ENCODE peak calls at places on chromosomes 5 and 9, in seven cellular contexts. B, Q, N, Z, X, U and D are unnamed samples.

GRCh38 chr5:127961006-127961763 is 122.4 kb upstream of the SLC12A2 start:
- DNase-seq in B (no peak), Q (no peak), N (no peak), Z (no peak), X (no peak), U (no peak), D (no peak)

GRCh38 chr5:126446498-126447224 is 23.5 kb downstream of the GRAMD2B start:
- DNase-seq in B (no peak), Q (peak; percentile 71), N (no peak), Z (peak; percentile 88), X (no peak), U (peak; percentile 69), D (no peak)

GRCh38 chr5:159497221-159497620 is 166.9 kb upstream of the IL12B start:
- DNase-seq in B (no peak), Q (no peak), N (no peak), Z (no peak), X (no peak), U (no peak), D (peak; percentile 78)

GRCh38 chr5:132777209-132778069 is at the start of gene SEPTIN8:
- DNase-seq in B (peak; percentile 63), Q (peak; percentile 57), N (peak; percentile 53), Z (no peak), X (peak; percentile 73), U (peak; percentile 27), D (peak; percentile 11)

GRCh38 chr9:93346240-93347112 is 105.0 kb upstream of the FAM120A start:
- DNase-seq in B (peak; percentile 36), Q (peak; percentile 2), N (no peak), Z (no peak), X (peak; percentile 73), U (no peak), D (peak; percentile 62)

GRCh38 chr9:34869390-34869789 is 88.7 kb upstream of the PHF24 start:
- DNase-seq in B (no peak), Q (peak; percentile 18), N (no peak), Z (peak; percentile 19), X (no peak), U (no peak), D (peak; percentile 44)

GRCh38 chr9:33106827-33107621 is 30.6 kb upstream of the SMU1 start:
- DNase-seq in B (no peak), Q (peak; percentile 47), N (peak; percentile 44), Z (peak; percentile 89), X (no peak), U (peak; percentile 74), D (peak; percentile 65)

GRCh38 chr5:64144429-64145215 is 21.0 kb upstream of the RNF180 start:
- DNase-seq in B (no peak), Q (no peak), N (no peak), Z (no peak), X (no peak), U (no peak), D (no peak)

GRCh38 chr5:126368239-126368812 is 54.9 kb upstream of the GRAMD2B start:
- DNase-seq in B (peak; percentile 42), Q (no peak), N (peak; percentile 73), Z (peak; percentile 25), X (peak; percentile 54), U (peak; percentile 95), D (peak; percentile 93)

GRCh38 chr5:180135967-180136641 is 64.5 kb upstream of the RNF130 start:
- DNase-seq in B (no peak), Q (no peak), N (peak; percentile 28), Z (no peak), X (peak; percentile 43), U (no peak), D (no peak)

GRCh38 chr5:151020304-151021031 is at the start of gene GPX3:
- DNase-seq in B (peak; percentile 81), Q (peak; percentile 75), N (peak; percentile 94), Z (peak; percentile 25), X (peak; percentile 92), U (peak; percentile 81), D (peak; percentile 93)

GRCh38 chr5:67092447-67093023 is 104.1 kb downstream of the CD180 start:
- DNase-seq in B (no peak), Q (peak; percentile 59), N (no peak), Z (peak; percentile 27), X (no peak), U (no peak), D (no peak)

GRCh38 chr5:132872788-132873118 is 715 bp upstream of the LEAP2 start:
- DNase-seq in B (no peak), Q (no peak), N (no peak), Z (no peak), X (no peak), U (no peak), D (no peak)

GRCh38 chr5:53389093-53389492 is 91.3 kb upstream of the FST start:
- DNase-seq in B (no peak), Q (no peak), N (no peak), Z (no peak), X (no peak), U (no peak), D (no peak)

GRCh38 chr5:40680741-40681350 is 1.1 kb downstream of the PTGER4 start:
- DNase-seq in B (no peak), Q (peak; percentile 46), N (peak; percentile 54), Z (no peak), X (peak; percentile 59), U (no peak), D (peak; percentile 61)

GRCh38 chr5:172505403-172505759 is 51.1 kb upstream of the SH3PXD2B start:
- DNase-seq in B (no peak), Q (no peak), N (peak; percentile 8), Z (no peak), X (peak; percentile 34), U (no peak), D (no peak)

GRCh38 chr5:172506921-172507320 is 52.6 kb upstream of the SH3PXD2B start:
- DNase-seq in B (no peak), Q (no peak), N (peak; percentile 8), Z (no peak), X (peak; percentile 14), U (no peak), D (no peak)

GRCh38 chr5:172503925-172504730 is 49.8 kb upstream of the SH3PXD2B start:
- DNase-seq in B (no peak), Q (no peak), N (peak; percentile 17), Z (no peak), X (peak; percentile 34), U (no peak), D (no peak)

GRCh38 chr5:172504736-172505402 is 50.5 kb upstream of the SH3PXD2B start:
- DNase-seq in B (no peak), Q (no peak), N (peak; percentile 4), Z (no peak), X (peak; percentile 26), U (no peak), D (no peak)

DNA sequence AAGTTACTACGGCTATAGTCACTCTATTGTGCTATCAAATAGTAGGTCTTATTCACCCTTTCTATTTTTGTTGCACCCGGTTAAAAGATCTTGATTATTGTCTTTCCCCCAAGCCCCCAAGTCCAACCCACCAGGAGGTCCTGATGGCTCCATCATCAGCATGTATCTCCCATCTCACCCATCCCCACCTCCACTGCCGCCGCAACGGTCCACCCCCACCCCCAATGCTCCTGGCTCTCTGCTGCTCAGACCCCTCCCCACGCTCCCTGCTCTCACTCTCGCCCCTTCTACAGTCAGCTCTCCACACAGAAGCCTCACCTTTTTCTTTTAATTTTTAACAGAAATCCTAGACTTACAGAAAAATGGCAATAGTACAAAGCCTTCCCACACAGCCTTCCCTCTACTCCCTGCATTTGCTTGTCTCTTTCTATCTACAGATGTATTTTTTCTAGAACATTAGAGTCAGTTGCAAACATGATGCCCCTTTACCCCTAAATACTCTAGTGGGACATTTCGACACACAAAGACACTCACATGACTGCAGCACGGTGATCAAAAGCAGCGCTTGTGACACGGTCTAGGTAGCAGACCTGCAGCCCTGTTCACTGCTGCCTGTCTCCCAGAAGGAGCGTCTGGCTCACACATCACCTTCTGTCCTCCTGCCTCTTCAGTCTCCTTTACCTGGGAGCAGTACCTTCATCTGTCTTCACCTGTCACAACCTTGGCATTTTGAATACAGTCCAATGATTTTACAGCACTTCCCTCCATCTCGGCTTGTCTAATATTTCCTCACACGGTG is 51.7 kb upstream of the SH3PXD2B start:
- DNase-seq in B (no peak), Q (no peak), N (peak; percentile 13), Z (no peak), X (peak; percentile 28), U (no peak), D (no peak)
- H2AK5ac ChIP-seq in B (no peak overlapping the region), Q (no peak overlapping the region), N (no peak overlapping the region), Z (no peak overlapping the region), X (peak overlapping the region; percentile 95), U (no peak overlapping the region), D (no peak overlapping the region)

GRCh38 chr5:56288880-56289601 is 55.9 kb upstream of the ANKRD55 start:
- DNase-seq in B (no peak), Q (no peak), N (no peak), Z (no peak), X (no peak), U (no peak), D (no peak)
- H2AK5ac ChIP-seq in B (no peak overlapping the region), Q (no peak overlapping the region), N (no peak overlapping the region), Z (peak overlapping the region; percentile 73), X (no peak overlapping the region), U (no peak overlapping the region), D (no peak overlapping the region)

GRCh38 chr9:135821733-135822382 is 85.5 kb downstream of the CAMSAP1 start:
- DNase-seq in B (no peak), Q (no peak), N (no peak), Z (no peak), X (no peak), U (no peak), D (no peak)
- H2AK5ac ChIP-seq in B (no peak overlapping the region), Q (no peak overlapping the region), N (no peak overlapping the region), Z (no peak overlapping the region), X (no peak overlapping the region), U (no peak overlapping the region), D (no peak overlapping the region)

DNA sequence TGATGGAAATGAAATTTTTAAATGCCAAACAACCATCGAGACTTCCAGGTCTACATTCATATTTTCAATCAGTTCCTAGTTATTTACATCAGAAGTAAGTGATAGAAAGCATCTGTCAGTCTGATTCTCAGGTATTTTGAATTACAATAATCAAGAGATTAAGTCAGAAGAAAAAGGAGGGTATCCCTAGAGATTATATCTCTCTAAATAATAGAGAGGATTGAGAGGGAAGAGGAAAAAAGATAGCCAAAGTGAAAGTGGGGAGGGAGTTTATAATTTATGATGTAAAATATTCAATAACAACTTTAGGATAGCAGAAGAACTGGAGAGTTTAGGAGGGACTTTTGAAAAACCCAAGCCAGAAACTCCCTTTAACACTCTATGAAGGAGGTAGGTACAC is 400.2 kb downstream of the EFNA5 start:
- DNase-seq in B (no peak), Q (no peak), N (no peak), Z (no peak), X (no peak), U (no peak), D (no peak)
- H2AK5ac ChIP-seq in B (no peak overlapping the region), Q (no peak overlapping the region), N (no peak overlapping the region), Z (no peak overlapping the region), X (no peak overlapping the region), U (no peak overlapping the region), D (no peak overlapping the region)